ENCODE peak calls at places on chromosomes 16 and 17, in six cellular contexts. C, J, W, N, P and U are unnamed samples.

GRCh38 chr17:32909787-32910369 is 18.1 kb upstream of the TMEM98 start:
- DNase-seq in C (peak), J (peak), W (peak), N (peak), P (peak), U (peak)

GRCh38 chr17:30550512-30551273 is 73.5 kb downstream of the GOSR1 start:
- DNase-seq in C (no peak), J (no peak), W (no peak), N (no peak), P (no peak), U (peak)

GRCh38 chr16:27529962-27530361 is 19.8 kb downstream of the GTF3C1 start:
- DNase-seq in C (no peak), J (no peak), W (no peak), N (no peak), P (no peak), U (no peak)

GRCh38 chr17:50540485-50541401 is 6.2 kb upstream of the SPATA20 start:
- DNase-seq in C (no peak), J (no peak), W (no peak), N (peak), P (no peak), U (no peak)

GRCh38 chr17:2190014-2190413 is 113.6 kb downstream of the SMG6 start:
- DNase-seq in C (no peak), J (peak), W (no peak), N (no peak), P (no peak), U (peak)

GRCh38 chr17:14732211-14732610 is 431.3 kb downstream of the HS3ST3B1 start:
- DNase-seq in C (no peak), J (no peak), W (no peak), N (no peak), P (no peak), U (no peak)

GRCh38 chr16:4679854-4680636 is 13.3 kb upstream of the NUDT16L1 start:
- DNase-seq in C (no peak), J (no peak), W (peak), N (peak), P (no peak), U (peak)

GRCh38 chr16:791131-791530 is 2.7 kb downstream of the CHTF18 start:
- DNase-seq in C (no peak), J (no peak), W (no peak), N (no peak), P (no peak), U (no peak)

GRCh38 chr16:72050769-72051464 is 3.4 kb upstream of the HP start:
- DNase-seq in C (no peak), J (no peak), W (no peak), N (no peak), P (no peak), U (no peak)

GRCh38 chr17:45222994-45223540 is 1.4 kb downstream of the FMNL1 start:
- DNase-seq in C (no peak), J (no peak), W (no peak), N (no peak), P (no peak), U (no peak)

GRCh38 chr17:1714980-1715802 is 5.0 kb upstream of the TLCD2 start:
- DNase-seq in C (peak), J (peak), W (peak), N (peak), P (peak), U (peak)

GRCh38 chr17:10768766-10769383 is 35.0 kb downstream of the TMEM238L start:
- DNase-seq in C (no peak), J (no peak), W (peak), N (no peak), P (no peak), U (no peak)

GRCh38 chr16:9906218-9906617 is 276.0 kb downstream of the GRIN2A start:
- DNase-seq in C (no peak), J (no peak), W (no peak), N (no peak), P (peak), U (no peak)

GRCh38 chr17:71553381-71553780 is 567.4 kb upstream of the SOX9 start:
- DNase-seq in C (no peak), J (no peak), W (no peak), N (no peak), P (no peak), U (no peak)

GRCh38 chr17:58066409-58066808 is 16.8 kb upstream of the DYNLL2 start:
- DNase-seq in C (no peak), J (no peak), W (no peak), N (no peak), P (no peak), U (no peak)

GRCh38 chr17:38605230-38605851 is 411 bp downstream of the SRCIN1 start:
- DNase-seq in C (no peak), J (no peak), W (no peak), N (no peak), P (no peak), U (no peak)

GRCh38 chr17:43661699-43662431 is at the start of gene MEOX1:
- DNase-seq in C (no peak), J (no peak), W (no peak), N (no peak), P (no peak), U (no peak)
- TF ChIP-seq EP300 in C (no peak), J (no peak), W (no peak), N (no peak), P (no peak), U (no peak)

DNA sequence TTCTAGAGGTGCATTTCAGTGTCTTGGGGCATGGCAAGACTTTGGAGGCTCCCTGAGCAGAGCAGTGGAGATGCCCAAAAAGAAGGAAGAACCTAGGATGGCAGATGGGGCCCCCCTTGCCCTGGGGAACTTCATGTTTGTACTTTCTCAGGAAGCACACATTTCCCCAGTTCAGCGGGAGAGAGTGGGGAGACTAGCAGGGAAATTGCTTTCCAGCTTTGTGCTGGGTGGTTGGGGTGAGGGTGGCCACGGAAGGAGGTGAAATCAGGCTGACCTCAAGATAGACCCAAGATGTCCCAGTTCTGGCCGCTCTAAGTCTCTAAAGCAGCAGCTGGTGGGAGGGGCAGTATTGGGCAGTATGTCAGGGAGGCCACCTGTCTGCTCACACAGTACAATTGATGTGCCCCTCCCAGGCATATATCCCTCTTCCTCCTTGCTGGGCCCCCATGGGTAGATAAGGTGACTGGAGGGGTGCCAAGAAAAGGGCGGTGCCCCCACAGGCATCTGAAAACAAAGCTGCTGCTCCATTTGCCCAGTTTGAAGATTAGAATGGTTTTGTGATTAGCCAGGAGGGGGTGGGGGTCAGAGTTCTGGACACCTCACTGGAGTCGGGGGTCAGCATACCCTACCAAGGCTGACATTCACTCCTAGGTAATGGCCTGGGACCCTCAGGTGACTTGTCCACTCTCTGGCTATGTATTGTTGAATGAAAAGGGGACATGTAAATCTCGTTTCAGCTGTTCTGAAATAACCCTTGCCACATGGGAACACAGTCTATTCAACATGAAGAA is 17.1 kb upstream of the NAGLU start:
- DNase-seq in C (peak), J (peak), W (peak), N (peak), P (no peak), U (peak)
- TF ChIP-seq EP300 in C (no peak), J (peak), W (no peak), N (no peak), P (no peak), U (no peak)

GRCh38 chr17:70022175-70022574 is 52.9 kb upstream of the KCNJ16 start:
- DNase-seq in C (no peak), J (no peak), W (no peak), N (no peak), P (no peak), U (no peak)
- TF ChIP-seq EP300 in C (no peak), J (no peak), W (no peak), N (no peak), P (no peak), U (no peak)

GRCh38 chr17:79028496-79029326 is 4.7 kb downstream of the C1QTNF1 start:
- DNase-seq in C (peak), J (no peak), W (peak), N (no peak), P (no peak), U (no peak)

GRCh38 chr17:79027274-79027924 is 3.4 kb downstream of the C1QTNF1 start:
- DNase-seq in C (peak), J (no peak), W (peak), N (peak), P (no peak), U (no peak)

GRCh38 chr17:79027925-79028491 is 4.0 kb downstream of the C1QTNF1 start:
- DNase-seq in C (no peak), J (no peak), W (peak), N (peak), P (no peak), U (no peak)

GRCh38 chr17:79024901-79025737 is 1.1 kb downstream of the C1QTNF1 start:
- DNase-seq in C (no peak), J (no peak), W (peak), N (peak), P (no peak), U (peak)

GRCh38 chr17:79026345-79027273 is 2.6 kb downstream of the C1QTNF1 start:
- DNase-seq in C (peak), J (peak), W (peak), N (peak), P (no peak), U (peak)
- TF ChIP-seq EP300 in C (peak), J (no peak), W (no peak), N (peak), P (peak), U (peak)